ENCODE peak calls at places on chromosomes 1 and 21, in seven cellular contexts. H is endodermal cell, N is thyroid gland, E is MM.1S, U is heart right ventricle, L is psoas muscle, W is breast epithelium. X is an unnamed sample.

GRCh38 chr1:233412812-233413211 is 85.3 kb downstream of the MAP3K21 start:
- DNase-seq in H (no peak), N (no peak), E (no peak), U (no peak), L (no peak), W (no peak), X (no peak)

GRCh38 chr1:34147301-34147700 is 17.7 kb downstream of the CSMD2 start:
- DNase-seq in H (peak; percentile 78), N (no peak), E (no peak), U (no peak), L (no peak), W (no peak), X (no peak)

GRCh38 chr1:227299688-227300087 is 18.6 kb downstream of the CDC42BPA start:
- DNase-seq in H (no peak), N (no peak), E (no peak), U (no peak), L (no peak), W (no peak), X (peak; percentile 36)

GRCh38 chr1:22057861-22058260 is 5.4 kb downstream of the CDC42 start:
- DNase-seq in H (no peak), N (no peak), E (no peak), U (no peak), L (no peak), W (no peak), X (no peak)

GRCh38 chr1:104197516-104197915 is 447.8 kb downstream of the AMY1C start:
- DNase-seq in H (no peak), N (no peak), E (no peak), U (no peak), L (no peak), W (no peak), X (no peak)

GRCh38 chr1:159177273-159177907 is 6.0 kb downstream of the CADM3 start:
- DNase-seq in H (peak; percentile 92), N (peak; percentile 74), E (peak; percentile 81), U (no peak), L (no peak), W (no peak), X (peak; percentile 13)

GRCh38 chr1:76040327-76040868 is 34.1 kb upstream of the ST6GALNAC3 start:
- DNase-seq in H (peak; percentile 71), N (no peak), E (no peak), U (no peak), L (no peak), W (no peak), X (no peak)

GRCh38 chr1:54499097-54500029 is 48.7 kb upstream of the ACOT11 start:
- DNase-seq in H (peak; percentile 89), N (peak; percentile 14), E (peak; percentile 38), U (no peak), L (no peak), W (no peak), X (no peak)

GRCh38 chr21:32306021-32306780 is 7.5 kb downstream of the MRAP start:
- DNase-seq in H (peak; percentile 97), N (no peak), E (no peak), U (no peak), L (no peak), W (no peak), X (no peak)

GRCh38 chr1:230809205-230809990 is 58.9 kb downstream of the C1orf198 start:
- DNase-seq in H (peak; percentile 29), N (peak; percentile 19), E (no peak), U (no peak), L (no peak), W (no peak), X (no peak)

GRCh38 chr1:58710190-58710589 is 10.3 kb upstream of the MYSM1 start:
- DNase-seq in H (no peak), N (no peak), E (no peak), U (no peak), L (no peak), W (no peak), X (no peak)

GRCh38 chr1:225713281-225713680 is 60.4 kb upstream of the ENAH start:
- DNase-seq in H (no peak), N (no peak), E (no peak), U (no peak), L (no peak), W (no peak), X (no peak)

GRCh38 chr1:102089791-102090190 is 93.1 kb upstream of the OLFM3 start:
- DNase-seq in H (no peak), N (no peak), E (no peak), U (no peak), L (no peak), W (no peak), X (no peak)

GRCh38 chr1:179141592-179142244 is 59.8 kb downstream of the TOR3A start:
- DNase-seq in H (no peak), N (no peak), E (no peak), U (no peak), L (no peak), W (no peak), X (peak; percentile 79)

GRCh38 chr1:246317291-246317690 is 189.8 kb downstream of the SMYD3 start:
- DNase-seq in H (no peak), N (no peak), E (no peak), U (no peak), L (no peak), W (no peak), X (no peak)

GRCh38 chr1:228935855-228936727 is 200.8 kb downstream of the RHOU start:
- DNase-seq in H (no peak), N (no peak), E (no peak), U (no peak), L (no peak), W (no peak), X (peak; percentile 54)

GRCh38 chr1:145898756-145899155 is 11.1 kb downstream of the ITGA10 start:
- DNase-seq in H (no peak), N (no peak), E (no peak), U (no peak), L (no peak), W (no peak), X (no peak)

GRCh38 chr21:45522986-45523385 is 19.3 kb downstream of the SLC19A1 start:
- DNase-seq in H (no peak), N (peak; percentile 0), E (no peak), U (no peak), L (no peak), W (peak; percentile 3), X (no peak)

GRCh38 chr21:44872568-44873355 is 728 bp downstream of the PTTG1IP start:
- DNase-seq in H (peak; percentile 70), N (peak; percentile 63), E (peak; percentile 46), U (peak; percentile 41), L (peak; percentile 52), W (no peak), X (peak; percentile 34)

GRCh38 chr21:37915941-37916794 is at the start of gene KCNJ6:
- DNase-seq in H (peak; percentile 93), N (no peak), E (no peak), U (no peak), L (peak; percentile 17), W (no peak), X (peak; percentile 70)

DNA sequence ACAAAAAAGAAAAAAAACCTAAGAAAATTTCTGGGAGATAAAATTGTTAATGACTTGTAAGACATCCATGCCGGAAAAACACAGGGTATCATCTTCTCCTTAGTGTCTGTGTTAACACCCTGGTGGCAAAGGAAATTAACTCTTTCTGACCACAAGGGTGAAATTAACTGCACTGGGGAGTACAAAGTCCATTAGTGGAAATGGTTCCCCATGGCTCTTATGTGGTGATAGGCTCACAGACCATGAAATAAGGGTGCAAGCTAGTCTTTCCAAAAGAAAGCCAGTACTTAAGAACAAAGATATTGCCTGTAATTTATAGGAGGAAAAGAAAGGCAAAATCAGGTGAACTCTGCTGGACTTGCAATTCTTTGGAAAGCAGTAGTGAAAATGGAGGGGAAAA is 185.4 kb downstream of the LRRIQ3 start:
- DNase-seq in H (no peak), N (no peak), E (no peak), U (no peak), L (no peak), W (no peak), X (no peak)
- H3K27ac ChIP-seq in H (no peak overlapping the region), N (no peak overlapping the region), E (no peak overlapping the region), U (no peak overlapping the region), L (no peak overlapping the region), W (no peak overlapping the region), X (no peak overlapping the region)

GRCh38 chr1:92537333-92537884 is 50.7 kb upstream of the GFI1 start:
- DNase-seq in H (no peak), N (no peak), E (no peak), U (no peak), L (no peak), W (no peak), X (no peak)

GRCh38 chr1:92538413-92539061 is 51.8 kb upstream of the GFI1 start:
- DNase-seq in H (no peak), N (no peak), E (peak; percentile 52), U (no peak), L (no peak), W (no peak), X (no peak)

GRCh38 chr1:92538048-92538412 is 51.3 kb upstream of the GFI1 start:
- DNase-seq in H (no peak), N (no peak), E (peak; percentile 87), U (no peak), L (no peak), W (no peak), X (no peak)

GRCh38 chr1:92536593-92537332 is 50.0 kb upstream of the GFI1 start:
- DNase-seq in H (no peak), N (no peak), E (peak; percentile 21), U (no peak), L (no peak), W (no peak), X (no peak)
- H3K4me3 ChIP-seq in H (no peak overlapping the region), N (no peak overlapping the region), E (no peak overlapping the region), U (no peak overlapping the region), L (no peak overlapping the region), W (no peak overlapping the region), X (no peak overlapping the region)

DNA sequence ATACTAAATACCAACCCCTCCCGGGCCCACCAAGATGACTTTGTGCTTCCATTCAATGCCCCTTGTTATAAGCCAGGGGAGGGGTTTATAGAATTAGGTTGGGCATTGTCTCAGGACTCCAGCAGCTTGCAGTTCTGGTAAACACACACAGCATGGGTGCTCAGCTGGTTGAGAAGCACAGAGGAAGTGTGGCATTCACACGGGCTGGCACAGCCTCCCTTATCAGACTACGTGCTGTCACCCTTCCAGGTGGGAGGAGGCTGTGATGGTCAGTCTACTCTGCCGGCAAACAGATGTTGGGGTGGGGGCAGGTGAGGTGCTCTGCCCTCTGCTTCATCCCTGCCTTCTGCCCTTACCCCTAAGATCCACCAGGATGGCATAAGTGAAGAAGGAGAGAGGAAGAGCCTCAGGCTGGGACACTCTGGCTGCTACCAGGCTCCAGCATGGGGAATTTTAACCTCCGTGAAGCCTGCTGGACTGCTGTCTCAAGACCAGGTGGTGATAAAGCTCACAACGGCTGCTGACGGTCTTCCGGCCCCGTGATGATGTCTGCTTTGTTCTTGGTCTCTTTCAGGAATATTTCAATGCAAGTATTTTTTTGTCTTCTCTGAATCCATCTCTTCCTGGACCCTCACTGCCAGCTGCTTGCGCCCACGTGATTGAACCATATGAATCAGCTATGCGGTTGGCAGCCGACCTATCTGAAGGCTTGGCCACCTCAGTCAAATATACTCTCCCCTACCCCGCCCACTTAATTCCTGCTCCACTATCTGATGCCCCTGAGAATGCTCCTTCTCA is 14.8 kb upstream of the SLC6A17 start:
- DNase-seq in H (peak; percentile 79), N (no peak), E (no peak), U (no peak), L (no peak), W (no peak), X (no peak)
- H3K9me3 ChIP-seq in H (no peaks in the 10 kb centered on the region), N (no peaks in the 10 kb centered on the region), E (no peaks in the 10 kb centered on the region), U (no peaks in the 10 kb centered on the region), L (no peaks in the 10 kb centered on the region), W (no peaks in the 10 kb centered on the region), X (no peaks in the 10 kb centered on the region)

DNA sequence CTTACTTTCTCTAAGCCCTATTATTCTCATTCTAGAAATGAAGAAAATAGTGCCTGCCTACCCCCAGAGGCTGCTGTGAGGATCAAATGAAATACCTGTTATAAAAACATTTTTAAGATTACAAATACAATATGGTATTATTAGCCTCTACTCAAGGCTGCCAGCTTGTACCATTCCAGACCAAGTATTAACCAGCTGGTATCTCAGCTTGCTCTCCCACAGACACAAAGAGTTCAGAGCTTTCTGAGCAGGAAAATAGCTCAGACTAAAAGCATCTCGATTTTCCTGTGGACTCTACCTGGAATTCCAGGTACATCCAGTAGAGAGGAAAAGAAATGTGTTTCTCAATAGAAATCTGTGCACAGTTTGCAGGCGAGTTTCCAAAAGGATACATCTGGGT is 31.1 kb downstream of the TGFBR3 start:
- DNase-seq in H (no peak), N (no peak), E (no peak), U (no peak), L (no peak), W (no peak), X (no peak)
- H3K27ac ChIP-seq in H (no peak overlapping the region), N (no peak overlapping the region), E (no peak overlapping the region), U (peak overlapping the region; percentile 6), L (no peak overlapping the region), W (peak overlapping the region; percentile 23), X (no peak overlapping the region)

X was measured in SJSA1.